ENCODE peak calls at places on chromosomes 4 and X, in eight cellular contexts. M is endothelial cell, T is HFFc6, F is GM13977, Y is right lobe of liver, J is BE2C, C is brain microvascular endothelial cell, B is astrocyte of the spinal cord. N is an unnamed sample.

GRCh38 chrX:154508346-154508745 is 7.7 kb downstream of the FAM3A start:
- DNase-seq in T (no peak), F (no peak), Y (no peak), B (no peak), C (no peak), J (no peak), M (no peak), N (no peak)

GRCh38 chr4:5865896-5866599 is 26.8 kb downstream of the CRMP1 start:
- DNase-seq in J (no peak), Y (no peak), M (no peak), F (no peak), T (no peak), B (no peak), C (no peak), N (no peak)

GRCh38 chr4:75542824-75543223 is 13.0 kb upstream of the ODAPH start:
- DNase-seq in J (no peak), Y (no peak), T (peak; percentile 79), C (peak; percentile 86), F (no peak), M (no peak), B (peak; percentile 80), N (peak; percentile 62)

GRCh38 chrX:129984196-129984962 is 1.9 kb downstream of the BCORL1 start:
- DNase-seq in Y (peak; percentile 45), F (peak; percentile 69), T (no peak), C (no peak), B (no peak), J (peak; percentile 38), M (peak; percentile 42), N (no peak)

GRCh38 chr4:113945906-113946305 is 33.5 kb downstream of the ARSJ start:
- DNase-seq in M (no peak), J (no peak), C (no peak), B (peak; percentile 79), F (no peak), Y (no peak), T (peak; percentile 61), N (no peak)

GRCh38 chr4:40550900-40551546 is 78.6 kb downstream of the RBM47 start:
- DNase-seq in M (no peak), Y (no peak), F (peak; percentile 52), C (peak; percentile 4), J (no peak), T (peak; percentile 24), B (peak; percentile 30), N (no peak)

GRCh38 chr4:136484996-136485395 is 1047.3 kb downstream of the PCDH18 start:
- DNase-seq in Y (no peak), B (no peak), C (peak; percentile 5), M (no peak), F (no peak), T (no peak), J (no peak), N (no peak)

GRCh38 chrX:65933085-65933589 is 106.7 kb downstream of the VSIG4 start:
- DNase-seq in M (no peak), J (no peak), Y (no peak), F (no peak), T (no peak), B (no peak), C (no peak), N (no peak)

GRCh38 chr4:179285696-179286095 is 1843.5 kb upstream of the AGA start:
- DNase-seq in Y (no peak), C (no peak), T (no peak), B (no peak), J (no peak), F (no peak), M (no peak), N (no peak)

GRCh38 chrX:125953769-125954168 is 212.3 kb downstream of the DCAF12L2 start:
- DNase-seq in T (no peak), F (no peak), J (no peak), C (no peak), Y (no peak), B (no peak), M (no peak), N (no peak)

GRCh38 chr4:76757418-76757910 is 140.5 kb downstream of the SOWAHB start:
- DNase-seq in T (no peak), F (no peak), J (no peak), C (no peak), Y (no peak), B (no peak), M (no peak), N (no peak)

GRCh38 chrX:103276581-103277002 is at the start of gene TCEAL5:
- DNase-seq in C (no peak), F (peak; percentile 4), M (peak; percentile 9), B (no peak), Y (no peak), J (no peak), T (no peak), N (no peak)

GRCh38 chr4:65943076-65943475 is 272.8 kb upstream of the EPHA5 start:
- DNase-seq in F (no peak), B (peak; percentile 81), T (peak; percentile 14), J (peak; percentile 22), Y (no peak), C (peak; percentile 92), M (peak; percentile 16), N (peak; percentile 69)

GRCh38 chr4:182245041-182245440 is 1.8 kb downstream of the TENM3 start:
- DNase-seq in F (no peak), C (no peak), Y (no peak), T (no peak), M (no peak), J (no peak), B (no peak), N (no peak)

GRCh38 chr4:155889036-155889793 is 14.3 kb upstream of the TDO2 start:
- DNase-seq in J (no peak), B (peak; percentile 82), C (peak; percentile 71), F (no peak), M (no peak), T (peak; percentile 75), Y (peak; percentile 68), N (peak; percentile 77)

DNA sequence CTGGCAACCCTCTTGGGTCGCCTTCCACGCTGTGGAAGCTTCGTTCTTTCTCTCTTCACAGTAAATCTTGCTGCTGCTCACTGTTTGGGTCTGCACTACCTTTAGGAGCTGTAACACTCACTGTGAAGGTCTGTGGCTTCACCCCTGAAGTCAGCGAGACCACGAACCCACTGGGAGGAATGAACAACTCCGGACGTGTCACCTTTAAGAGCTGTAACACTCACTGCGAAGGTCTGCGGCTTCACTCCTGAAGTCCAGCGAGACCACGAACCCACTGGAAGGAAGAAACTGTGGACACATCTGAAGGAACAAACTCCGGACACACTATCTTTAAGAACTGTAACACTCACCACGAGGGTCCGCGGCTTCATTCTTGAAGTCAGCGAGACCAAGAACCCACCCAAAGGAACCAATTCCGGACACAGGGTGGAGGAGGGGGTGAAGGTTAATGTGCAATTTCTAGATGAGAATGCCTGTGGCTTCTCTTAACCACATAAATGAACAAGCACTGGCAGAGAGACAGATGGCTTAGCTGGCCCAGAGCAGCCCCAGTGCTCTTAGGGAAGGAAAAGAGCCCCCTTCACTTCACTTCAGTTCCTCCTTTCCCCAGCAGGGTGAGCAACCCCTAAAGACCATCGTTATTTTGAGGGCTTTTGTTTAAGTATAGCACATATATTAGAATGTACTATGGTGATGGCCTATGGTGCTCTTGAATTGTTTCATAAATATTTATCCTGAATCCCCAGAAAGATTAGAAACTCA is 73.0 kb downstream of the LUZP4 start:
- DNase-seq in Y (no peak), J (no peak), M (no peak), F (no peak), B (peak; percentile 82), T (no peak), C (no peak), N (peak; percentile 81)
- TF ChIP-seq CTCF in Y (no peak), J (peak; percentile 25), M (no peak), F (no peak), B (peak; percentile 43), T (peak; percentile 19), C (peak; percentile 59), N (peak; percentile 62)

GRCh38 chr4:137635108-137635507 is 102.8 kb upstream of the PCDH18 start:
- DNase-seq in Y (no peak), F (no peak), C (peak; percentile 7), B (no peak), M (no peak), T (no peak), J (no peak), N (no peak)
- TF ChIP-seq CTCF in Y (no peak), F (no peak), C (no peak), B (no peak), M (no peak), T (no peak), J (no peak), N (no peak)

GRCh38 chrX:110212299-110212698 is 105.6 kb downstream of the AMMECR1 start:
- DNase-seq in Y (no peak), F (no peak), J (no peak), C (no peak), M (no peak), B (no peak), T (no peak), N (no peak)
- TF ChIP-seq CTCF in Y (no peak), F (no peak), J (peak; percentile 24), C (peak; percentile 26), M (peak; percentile 52), B (peak; percentile 23), T (peak; percentile 53), N (peak; percentile 14)

GRCh38 chr4:16752150-16752549 is 146.3 kb downstream of the LDB2 start:
- DNase-seq in C (no peak), Y (no peak), F (no peak), M (no peak), J (no peak), T (peak; percentile 24), B (peak; percentile 22), N (no peak)
- TF ChIP-seq CTCF in C (peak; percentile 33), Y (peak; percentile 37), F (no peak), M (peak; percentile 57), J (peak; percentile 49), T (peak; percentile 76), B (peak; percentile 38), N (peak; percentile 34)

GRCh38 chrX:14344172-14344940 is 185.0 kb upstream of the GLRA2 start:
- DNase-seq in Y (no peak), J (no peak), F (no peak), T (no peak), C (no peak), B (no peak), M (no peak), N (no peak)
- TF ChIP-seq CTCF in Y (peak; percentile 10), J (peak; percentile 18), F (no peak), T (peak; percentile 56), C (no peak), B (no peak), M (peak; percentile 20), N (no peak)

DNA sequence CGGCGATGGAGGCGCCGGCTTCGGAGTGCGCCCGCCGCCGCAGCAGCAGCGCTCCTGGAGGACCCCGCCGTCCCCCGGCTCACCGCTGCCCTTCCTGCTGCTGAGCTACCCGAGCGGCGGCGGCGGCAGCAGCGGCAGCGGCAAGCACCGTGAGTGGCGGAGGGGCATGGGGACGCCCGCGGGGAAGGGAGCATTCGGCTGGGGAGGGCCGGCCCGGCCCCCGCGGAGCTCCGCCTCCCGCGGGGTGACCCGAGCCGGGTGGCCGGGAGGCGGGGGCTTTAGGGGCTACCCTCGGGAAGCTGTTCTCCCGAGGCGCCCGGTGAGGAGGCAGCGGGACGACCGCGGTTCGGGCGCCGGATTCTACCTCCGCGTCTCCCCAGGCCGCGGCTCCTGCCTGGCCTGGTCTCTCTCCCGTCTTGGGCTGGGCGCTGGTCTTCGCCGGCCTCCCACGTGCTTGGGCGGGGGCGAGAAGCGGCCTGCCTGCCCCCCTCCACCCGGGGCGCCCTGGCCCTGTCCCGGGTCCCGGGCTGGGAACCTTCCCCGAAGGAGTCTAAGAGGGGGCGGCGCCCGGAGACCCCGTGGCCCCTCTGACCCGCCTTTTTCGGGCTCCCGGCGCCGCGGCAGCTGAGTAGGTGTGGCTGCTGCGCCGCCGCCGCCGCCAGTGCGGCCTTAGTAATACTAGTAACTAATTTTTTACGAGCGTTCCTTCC is 16.5 kb upstream of the RUFY3 start:
- DNase-seq in F (peak; percentile 85), Y (peak; percentile 80), T (peak; percentile 26), M (peak; percentile 58), B (peak; percentile 73), J (peak; percentile 73), C (peak; percentile 34), N (no peak)
- TF ChIP-seq CTCF in F (no peak), Y (no peak), T (no peak), M (no peak), B (no peak), J (no peak), C (no peak), N (no peak)